ENCODE peak calls at places on chromosomes 7 and 10, in six cellular contexts. One of them, this sample, is unnamed.

GRCh38 chr7:93594250-93594649 is 19.7 kb upstream of the CALCR start:
- DNase-seq in cardiac muscle cell: no peak
- DNase-seq in CD14-positive monocyte: no peak
- DNase-seq in breast epithelium: no peak
- DNase-seq in fibroblast of the aortic adventitia: no peak
- DNase-seq in pancreas: no peak
- DNase-seq in this sample: no peak

GRCh38 chr10:11407939-11408338 is 203.5 kb downstream of the USP6NL start:
- DNase-seq in cardiac muscle cell: no peak
- DNase-seq in CD14-positive monocyte: no peak
- DNase-seq in breast epithelium: no peak
- DNase-seq in fibroblast of the aortic adventitia: no peak
- DNase-seq in pancreas: no peak
- DNase-seq in this sample: no peak

GRCh38 chr7:128108129-128108528 is 76.9 kb upstream of the LRRC4 start:
- DNase-seq in cardiac muscle cell: no peak
- DNase-seq in CD14-positive monocyte: peak; percentile 13
- DNase-seq in breast epithelium: peak; percentile 27
- DNase-seq in fibroblast of the aortic adventitia: no peak
- DNase-seq in pancreas: no peak
- DNase-seq in this sample: no peak

GRCh38 chr7:151660141-151660540 is 140.4 kb upstream of the RHEB start:
- DNase-seq in cardiac muscle cell: no peak
- DNase-seq in CD14-positive monocyte: no peak
- DNase-seq in breast epithelium: no peak
- DNase-seq in fibroblast of the aortic adventitia: peak; percentile 8
- DNase-seq in pancreas: no peak
- DNase-seq in this sample: no peak

GRCh38 chr10:110794808-110795207 is 76.9 kb upstream of the PDCD4 start:
- DNase-seq in cardiac muscle cell: no peak
- DNase-seq in CD14-positive monocyte: no peak
- DNase-seq in breast epithelium: no peak
- DNase-seq in fibroblast of the aortic adventitia: no peak
- DNase-seq in pancreas: no peak
- DNase-seq in this sample: peak; percentile 74

GRCh38 chr10:90193240-90193985 is 492.0 kb downstream of the KIF20B start:
- DNase-seq in cardiac muscle cell: peak; percentile 88
- DNase-seq in CD14-positive monocyte: no peak
- DNase-seq in breast epithelium: no peak
- DNase-seq in fibroblast of the aortic adventitia: peak; percentile 95
- DNase-seq in pancreas: no peak
- DNase-seq in this sample: no peak

GRCh38 chr7:35015346-35015859 is 21.9 kb downstream of the DPY19L1 start:
- DNase-seq in cardiac muscle cell: no peak
- DNase-seq in CD14-positive monocyte: no peak
- DNase-seq in breast epithelium: no peak
- DNase-seq in fibroblast of the aortic adventitia: peak; percentile 54
- DNase-seq in pancreas: no peak
- DNase-seq in this sample: no peak

GRCh38 chr7:128202287-128202957 is 38.7 kb upstream of the LEP start:
- DNase-seq in cardiac muscle cell: no peak
- DNase-seq in CD14-positive monocyte: no peak
- DNase-seq in breast epithelium: no peak
- DNase-seq in fibroblast of the aortic adventitia: no peak
- DNase-seq in pancreas: no peak
- DNase-seq in this sample: no peak

GRCh38 chr10:31033166-31033565 is 1.5 kb upstream of the ZNF438 start:
- DNase-seq in cardiac muscle cell: no peak
- DNase-seq in CD14-positive monocyte: no peak
- DNase-seq in breast epithelium: no peak
- DNase-seq in fibroblast of the aortic adventitia: peak; percentile 60
- DNase-seq in pancreas: no peak
- DNase-seq in this sample: no peak

GRCh38 chr10:12499066-12499465 is 149.7 kb downstream of the CAMK1D start:
- DNase-seq in cardiac muscle cell: no peak
- DNase-seq in CD14-positive monocyte: no peak
- DNase-seq in breast epithelium: no peak
- DNase-seq in fibroblast of the aortic adventitia: no peak
- DNase-seq in pancreas: no peak
- DNase-seq in this sample: no peak

GRCh38 chr10:90226526-90226925 is 525.1 kb downstream of the KIF20B start:
- DNase-seq in cardiac muscle cell: no peak
- DNase-seq in CD14-positive monocyte: no peak
- DNase-seq in breast epithelium: no peak
- DNase-seq in fibroblast of the aortic adventitia: no peak
- DNase-seq in pancreas: no peak
- DNase-seq in this sample: no peak

GRCh38 chr10:95792874-95793285 is 36.9 kb downstream of the ENTPD1 start:
- DNase-seq in cardiac muscle cell: peak; percentile 97
- DNase-seq in CD14-positive monocyte: no peak
- DNase-seq in breast epithelium: no peak
- DNase-seq in fibroblast of the aortic adventitia: peak; percentile 88
- DNase-seq in pancreas: no peak
- DNase-seq in this sample: no peak

GRCh38 chr7:141674201-141674671 is 27.7 kb downstream of the DENND11 start:
- DNase-seq in cardiac muscle cell: peak; percentile 64
- DNase-seq in CD14-positive monocyte: no peak
- DNase-seq in breast epithelium: no peak
- DNase-seq in fibroblast of the aortic adventitia: peak; percentile 57
- DNase-seq in pancreas: no peak
- DNase-seq in this sample: no peak

GRCh38 chr10:133461841-133462240 is 8.1 kb downstream of the SCART1 start:
- DNase-seq in cardiac muscle cell: no peak
- DNase-seq in CD14-positive monocyte: no peak
- DNase-seq in breast epithelium: no peak
- DNase-seq in fibroblast of the aortic adventitia: no peak
- DNase-seq in pancreas: peak; percentile 49
- DNase-seq in this sample: no peak

GRCh38 chr7:47087866-47088265 is 494.0 kb downstream of the TNS3 start:
- DNase-seq in cardiac muscle cell: no peak
- DNase-seq in CD14-positive monocyte: no peak
- DNase-seq in breast epithelium: no peak
- DNase-seq in fibroblast of the aortic adventitia: peak; percentile 27
- DNase-seq in pancreas: no peak
- DNase-seq in this sample: no peak

GRCh38 chr7:82740246-82740848 is 296.8 kb upstream of the CACNA2D1 start:
- DNase-seq in cardiac muscle cell: peak; percentile 76
- DNase-seq in CD14-positive monocyte: no peak
- DNase-seq in breast epithelium: no peak
- DNase-seq in fibroblast of the aortic adventitia: peak; percentile 68
- DNase-seq in pancreas: no peak
- DNase-seq in this sample: peak; percentile 80

GRCh38 chr10:97475936-97476594 is 22.2 kb downstream of the MMS19 start:
- DNase-seq in cardiac muscle cell: peak; percentile 91
- DNase-seq in CD14-positive monocyte: no peak
- DNase-seq in breast epithelium: no peak
- DNase-seq in fibroblast of the aortic adventitia: peak; percentile 90
- DNase-seq in pancreas: no peak
- DNase-seq in this sample: no peak

GRCh38 chr10:30111340-30111980 is 52.1 kb upstream of the JCAD start:
- DNase-seq in cardiac muscle cell: peak; percentile 92
- DNase-seq in CD14-positive monocyte: no peak
- DNase-seq in breast epithelium: no peak
- DNase-seq in fibroblast of the aortic adventitia: peak; percentile 87
- DNase-seq in pancreas: no peak
- DNase-seq in this sample: no peak

GRCh38 chr7:75534727-75535307 is 42.7 kb downstream of the SPDYE5 start:
- DNase-seq in cardiac muscle cell: peak; percentile 43
- DNase-seq in CD14-positive monocyte: no peak
- DNase-seq in breast epithelium: no peak
- DNase-seq in fibroblast of the aortic adventitia: peak; percentile 10
- DNase-seq in pancreas: no peak
- DNase-seq in this sample: no peak

GRCh38 chr10:48240196-48240595 is 34.3 kb downstream of the FRMPD2 start:
- DNase-seq in cardiac muscle cell: no peak
- DNase-seq in CD14-positive monocyte: no peak
- DNase-seq in breast epithelium: no peak
- DNase-seq in fibroblast of the aortic adventitia: no peak
- DNase-seq in pancreas: no peak
- DNase-seq in this sample: no peak

GRCh38 chr10:11588878-11589277 is 22.6 kb downstream of the USP6NL start:
- DNase-seq in cardiac muscle cell: no peak
- DNase-seq in CD14-positive monocyte: no peak
- DNase-seq in breast epithelium: no peak
- DNase-seq in fibroblast of the aortic adventitia: no peak
- DNase-seq in pancreas: no peak
- DNase-seq in this sample: no peak

GRCh38 chr7:106534271-106534846 is 126.6 kb downstream of the CCDC71L start:
- DNase-seq in cardiac muscle cell: no peak
- DNase-seq in CD14-positive monocyte: no peak
- DNase-seq in breast epithelium: no peak
- DNase-seq in fibroblast of the aortic adventitia: no peak
- DNase-seq in pancreas: no peak
- DNase-seq in this sample: no peak

GRCh38 chr7:95004618-95005282 is 97.4 kb downstream of the PPP1R9A start:
- DNase-seq in cardiac muscle cell: no peak
- DNase-seq in CD14-positive monocyte: no peak
- DNase-seq in breast epithelium: no peak
- DNase-seq in fibroblast of the aortic adventitia: no peak
- DNase-seq in pancreas: no peak
- DNase-seq in this sample: no peak

GRCh38 chr7:69412331-69413146 is 185.7 kb upstream of the AUTS2 start:
- DNase-seq in cardiac muscle cell: peak; percentile 34
- DNase-seq in CD14-positive monocyte: peak; percentile 48
- DNase-seq in breast epithelium: peak; percentile 54
- DNase-seq in fibroblast of the aortic adventitia: no peak
- DNase-seq in pancreas: no peak
- DNase-seq in this sample: no peak

GRCh38 chr7:131020759-131021219 is 286.8 kb upstream of the KLF14 start:
- DNase-seq in cardiac muscle cell: no peak
- DNase-seq in CD14-positive monocyte: no peak
- DNase-seq in breast epithelium: no peak
- DNase-seq in fibroblast of the aortic adventitia: no peak
- DNase-seq in pancreas: no peak
- DNase-seq in this sample: no peak

GRCh38 chr10:107583974-107584373 is 419.5 kb upstream of the SORCS1 start:
- DNase-seq in cardiac muscle cell: no peak
- DNase-seq in CD14-positive monocyte: no peak
- DNase-seq in breast epithelium: no peak
- DNase-seq in fibroblast of the aortic adventitia: peak; percentile 3
- DNase-seq in pancreas: no peak
- DNase-seq in this sample: no peak

GRCh38 chr10:22341190-22341935 is 3.9 kb upstream of the SPAG6 start:
- DNase-seq in cardiac muscle cell: no peak
- DNase-seq in CD14-positive monocyte: peak; percentile 49
- DNase-seq in breast epithelium: no peak
- DNase-seq in fibroblast of the aortic adventitia: peak; percentile 53
- DNase-seq in pancreas: peak; percentile 87
- DNase-seq in this sample: peak; percentile 37

DNA sequence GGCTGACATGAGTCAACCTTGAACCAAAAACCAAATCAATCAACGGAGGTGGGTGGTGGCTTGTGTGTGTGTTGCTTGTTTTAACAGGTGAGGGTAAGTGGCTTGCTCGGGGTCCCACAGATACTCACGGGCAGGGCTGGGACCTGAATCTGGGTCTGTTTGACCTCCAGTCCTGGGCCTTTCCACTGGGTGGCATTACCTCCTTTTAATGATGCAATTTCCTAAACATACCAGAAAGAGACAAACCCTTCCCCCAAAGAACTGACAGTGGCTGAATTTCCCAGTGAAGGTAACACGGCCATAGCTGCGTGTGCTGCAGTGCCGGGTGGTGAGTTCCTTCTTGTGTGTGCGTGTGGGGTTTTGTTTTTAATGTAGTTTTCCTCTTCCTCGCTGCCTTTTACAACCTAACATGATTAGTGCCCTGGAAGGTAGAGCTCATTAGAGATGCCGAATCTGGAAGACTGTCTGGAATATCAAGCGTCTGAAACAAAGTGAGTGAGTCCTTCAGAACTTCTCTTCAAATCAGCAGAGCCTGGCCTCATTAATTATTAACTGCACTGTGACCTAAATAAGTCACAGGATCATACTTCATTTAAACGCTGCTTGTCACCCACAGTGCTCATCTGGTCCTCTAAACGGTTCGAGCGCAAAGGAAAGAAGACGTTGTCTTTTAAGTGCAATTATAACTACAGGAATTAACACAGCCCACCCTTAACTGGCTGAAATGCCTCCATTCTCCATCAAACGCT is 166.1 kb upstream of the TCERG1L start:
- DNase-seq in cardiac muscle cell: no peak
- DNase-seq in CD14-positive monocyte: no peak
- DNase-seq in breast epithelium: no peak
- DNase-seq in fibroblast of the aortic adventitia: no peak
- DNase-seq in pancreas: no peak
- DNase-seq in this sample: no peak
- TF ChIP-seq CTCF in cardiac muscle cell: no peak
- TF ChIP-seq CTCF in CD14-positive monocyte: no peak
- TF ChIP-seq CTCF in breast epithelium: no peak
- TF ChIP-seq CTCF in fibroblast of the aortic adventitia: no peak
- TF ChIP-seq CTCF in pancreas: no peak
- TF ChIP-seq CTCF in this sample: no peak

GRCh38 chr7:133051066-133051465 is 30.8 kb downstream of the CHCHD3 start:
- DNase-seq in cardiac muscle cell: peak; percentile 47
- DNase-seq in CD14-positive monocyte: no peak
- DNase-seq in breast epithelium: no peak
- DNase-seq in fibroblast of the aortic adventitia: peak; percentile 73
- DNase-seq in pancreas: no peak
- DNase-seq in this sample: no peak
- TF ChIP-seq CTCF in cardiac muscle cell: peak; percentile 27
- TF ChIP-seq CTCF in CD14-positive monocyte: no peak
- TF ChIP-seq CTCF in breast epithelium: no peak
- TF ChIP-seq CTCF in fibroblast of the aortic adventitia: peak; percentile 56
- TF ChIP-seq CTCF in pancreas: no peak
- TF ChIP-seq CTCF in this sample: no peak

GRCh38 chr7:74027124-74027682 is 770 bp upstream of the ELN start:
- DNase-seq in cardiac muscle cell: no peak
- DNase-seq in CD14-positive monocyte: no peak
- DNase-seq in breast epithelium: no peak
- DNase-seq in fibroblast of the aortic adventitia: no peak
- DNase-seq in pancreas: peak; percentile 60
- DNase-seq in this sample: no peak
- TF ChIP-seq CTCF in cardiac muscle cell: no peak
- TF ChIP-seq CTCF in CD14-positive monocyte: peak; percentile 68
- TF ChIP-seq CTCF in breast epithelium: no peak
- TF ChIP-seq CTCF in fibroblast of the aortic adventitia: no peak
- TF ChIP-seq CTCF in pancreas: no peak
- TF ChIP-seq CTCF in this sample: no peak

DNA sequence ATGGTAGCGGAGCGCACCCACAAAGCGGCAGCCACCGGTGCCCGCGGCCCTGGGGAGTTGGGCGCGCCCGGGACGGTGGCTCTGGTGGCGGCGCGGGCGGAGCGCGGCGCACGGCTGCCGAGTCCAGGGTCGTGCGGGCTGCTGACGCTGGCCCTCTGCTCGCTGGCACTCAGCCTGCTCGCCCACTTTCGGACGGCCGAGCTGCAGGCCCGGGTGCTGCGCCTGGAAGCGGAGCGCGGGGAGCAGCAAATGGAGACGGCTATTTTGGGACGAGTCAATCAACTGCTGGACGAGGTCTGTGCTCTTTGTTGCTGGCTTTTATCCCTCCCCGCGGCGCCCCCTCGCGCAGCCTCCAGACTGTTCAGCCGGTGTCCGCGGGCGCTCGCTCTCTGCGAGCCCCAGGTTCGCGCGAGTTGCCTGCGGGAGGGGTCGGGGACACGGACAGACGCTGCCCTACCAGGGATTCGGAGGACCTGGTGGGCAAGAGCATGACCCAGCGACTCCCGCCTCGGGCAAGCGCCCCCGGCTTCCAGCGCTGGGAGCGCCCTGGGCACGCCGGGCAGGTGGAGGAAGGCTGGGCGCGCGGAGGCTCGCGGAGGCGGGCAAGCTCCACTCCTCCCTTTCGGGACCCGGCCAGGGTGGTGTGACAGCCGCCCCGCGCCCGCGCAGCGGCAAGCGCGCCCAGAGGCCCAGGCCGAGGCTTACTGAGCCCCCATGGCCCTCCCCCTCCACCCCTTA is 887 bp downstream of the COL13A1 start:
- DNase-seq in cardiac muscle cell: peak; percentile 58
- DNase-seq in CD14-positive monocyte: no peak
- DNase-seq in breast epithelium: no peak
- DNase-seq in fibroblast of the aortic adventitia: peak; percentile 52
- DNase-seq in pancreas: no peak
- DNase-seq in this sample: peak; percentile 61
- TF ChIP-seq CTCF in cardiac muscle cell: peak; percentile 23
- TF ChIP-seq CTCF in CD14-positive monocyte: no peak
- TF ChIP-seq CTCF in breast epithelium: no peak
- TF ChIP-seq CTCF in fibroblast of the aortic adventitia: peak; percentile 39
- TF ChIP-seq CTCF in pancreas: no peak
- TF ChIP-seq CTCF in this sample: peak; percentile 3